ENCODE peak calls at places on chromosomes 6 and 20, in nine cellular contexts. W is GM03348; J is T1000; Q is AG08396; K is breast epithelium; E is caudate nucleus; Y is T-helper 9 cell; T is stimulated activated naive B cell treated with anti-CD40 and anti-IgM and Interleukin-4, amounts not matched to agents 10 μg/mL and 1 μg/mL and 100 μg/mL, for 72 hours; R is uterus. L is an unnamed sample.

GRCh38 chr20:41173161-41173721 is 35.9 kb downstream of the PLCG1 start:
- DNase-seq in W (peak; percentile 90), J (peak; percentile 47), Q (peak; percentile 86), K (peak; percentile 82), E (peak; percentile 24), Y (peak; percentile 61), T (peak; percentile 41), R (peak; percentile 91), L (peak; percentile 53)

GRCh38 chr6:137681445-137682009 is 185.5 kb upstream of the TNFAIP3 start:
- DNase-seq in W (no peak), J (no peak), Q (no peak), K (no peak), E (no peak), Y (no peak), T (no peak), R (no peak), L (peak; percentile 38)

GRCh38 chr20:25038591-25039015 is 19.3 kb downstream of the ACSS1 start:
- DNase-seq in W (no peak), J (no peak), Q (no peak), K (no peak), E (no peak), Y (no peak), T (no peak), R (no peak), L (no peak)

GRCh38 chr6:15427360-15428070 is 181.6 kb downstream of the JARID2 start:
- DNase-seq in W (no peak), J (no peak), Q (peak; percentile 22), K (no peak), E (no peak), Y (no peak), T (no peak), R (no peak), L (no peak)

GRCh38 chr20:11895832-11896484 is 21.7 kb upstream of the BTBD3 start:
- DNase-seq in W (no peak), J (no peak), Q (no peak), K (no peak), E (no peak), Y (no peak), T (no peak), R (no peak), L (no peak)

GRCh38 chr6:12381587-12381986 is 91.4 kb downstream of the EDN1 start:
- DNase-seq in W (peak; percentile 41), J (no peak), Q (no peak), K (no peak), E (no peak), Y (no peak), T (no peak), R (no peak), L (no peak)

GRCh38 chr20:40931348-40932044 is 97.1 kb upstream of the TOP1 start:
- DNase-seq in W (no peak), J (no peak), Q (no peak), K (no peak), E (no peak), Y (no peak), T (no peak), R (no peak), L (no peak)

GRCh38 chr6:76702187-76702586 is 629.7 kb upstream of the IMPG1 start:
- DNase-seq in W (no peak), J (no peak), Q (no peak), K (no peak), E (no peak), Y (no peak), T (no peak), R (no peak), L (no peak)

GRCh38 chr6:158797331-158798202 is 21.6 kb downstream of the EZR start:
- DNase-seq in W (peak; percentile 82), J (no peak), Q (peak; percentile 56), K (no peak), E (no peak), Y (no peak), T (no peak), R (no peak), L (no peak)

GRCh38 chr6:44036196-44036595 is 91.1 kb downstream of the MRPL14 start:
- DNase-seq in W (peak; percentile 60), J (no peak), Q (no peak), K (no peak), E (no peak), Y (no peak), T (no peak), R (no peak), L (no peak)

GRCh38 chr6:52881996-52882841 is 27.3 kb downstream of the GSTA3 start:
- DNase-seq in W (peak; percentile 89), J (peak; percentile 74), Q (peak; percentile 80), K (peak; percentile 56), E (no peak), Y (peak; percentile 34), T (peak; percentile 60), R (peak; percentile 49), L (peak; percentile 64)

GRCh38 chr6:12602951-12603710 is 113.4 kb upstream of the PHACTR1 start:
- DNase-seq in W (peak; percentile 58), J (no peak), Q (peak; percentile 39), K (no peak), E (no peak), Y (no peak), T (no peak), R (no peak), L (peak; percentile 54)

GRCh38 chr6:47633141-47633540 is 65.2 kb upstream of the ADGRF4 start:
- DNase-seq in W (peak; percentile 23), J (no peak), Q (no peak), K (no peak), E (no peak), Y (no peak), T (no peak), R (no peak), L (no peak)

GRCh38 chr6:7060769-7061516 is 46.8 kb upstream of the RREB1 start:
- DNase-seq in W (no peak), J (no peak), Q (no peak), K (no peak), E (no peak), Y (no peak), T (no peak), R (no peak), L (no peak)

GRCh38 chr6:79250107-79250514 is 15.6 kb upstream of the HMGN3 start:
- DNase-seq in W (no peak), J (no peak), Q (no peak), K (no peak), E (no peak), Y (no peak), T (no peak), R (no peak), L (no peak)

GRCh38 chr6:163782436-163783003 is 368.0 kb downstream of the QKI start:
- DNase-seq in W (no peak), J (no peak), Q (no peak), K (no peak), E (no peak), Y (no peak), T (peak; percentile 2), R (no peak), L (no peak)

GRCh38 chr6:143545976-143546547 is 34.5 kb upstream of the FUCA2 start:
- DNase-seq in W (peak; percentile 33), J (no peak), Q (no peak), K (no peak), E (no peak), Y (no peak), T (no peak), R (no peak), L (no peak)

GRCh38 chr6:156977527-156978291 is 200.5 kb downstream of the ARID1B start:
- DNase-seq in W (no peak), J (no peak), Q (no peak), K (no peak), E (no peak), Y (no peak), T (no peak), R (peak; percentile 55), L (no peak)

GRCh38 chr20:37849169-37849568 is 53.8 kb upstream of the VSTM2L start:
- DNase-seq in W (no peak), J (no peak), Q (no peak), K (no peak), E (no peak), Y (no peak), T (no peak), R (no peak), L (no peak)

GRCh38 chr20:44404204-44405181 is 49.0 kb downstream of the HNF4A start:
- DNase-seq in W (no peak), J (no peak), Q (no peak), K (no peak), E (no peak), Y (no peak), T (no peak), R (no peak), L (no peak)

GRCh38 chr20:57921701-57922482 is 212.1 kb upstream of the PMEPA1 start:
- DNase-seq in W (no peak), J (no peak), Q (no peak), K (no peak), E (no peak), Y (no peak), T (no peak), R (no peak), L (no peak)

GRCh38 chr20:36377348-36378326 is 71.5 kb downstream of the DLGAP4 start:
- DNase-seq in W (no peak), J (no peak), Q (no peak), K (no peak), E (no peak), Y (no peak), T (no peak), R (no peak), L (no peak)

GRCh38 chr6:143536461-143536865 is 24.9 kb upstream of the FUCA2 start:
- DNase-seq in W (no peak), J (peak; percentile 42), Q (no peak), K (peak; percentile 53), E (no peak), Y (peak; percentile 41), T (peak; percentile 36), R (no peak), L (no peak)

GRCh38 chr6:28896505-28897392 is 27.0 kb downstream of the TRIM27 start:
- DNase-seq in W (peak; percentile 60), J (peak; percentile 31), Q (peak; percentile 44), K (no peak), E (no peak), Y (peak; percentile 28), T (peak; percentile 39), R (peak; percentile 62), L (peak; percentile 54)

GRCh38 chr6:33118525-33119123 is 42.8 kb downstream of the HLA-DPB1 start:
- DNase-seq in W (peak; percentile 47), J (no peak), Q (peak; percentile 39), K (no peak), E (no peak), Y (no peak), T (no peak), R (no peak), L (peak; percentile 43)

GRCh38 chr6:10655508-10656055 is 38.8 kb downstream of the C6orf52 start:
- DNase-seq in W (no peak), J (no peak), Q (no peak), K (no peak), E (no peak), Y (no peak), T (no peak), R (no peak), L (no peak)

GRCh38 chr6:119077643-119078448 is 618 bp downstream of the FAM184A start:
- DNase-seq in W (peak; percentile 12), J (peak; percentile 4), Q (peak; percentile 11), K (peak; percentile 57), E (no peak), Y (peak; percentile 43), T (no peak), R (peak; percentile 26), L (no peak)